ENCODE peak calls at places on chromosome 21, in seven cellular contexts. S is AG09319; A is effector CD4-positive, alpha-beta T cell; B is memory B cell; D is spleen; C is NAMALWA; N is progenitor cell of endocrine pancreas. E is an unnamed sample.

GRCh38 chr21:17782051-17782450 is 37.1 kb downstream of the C21orf91 start:
- DNase-seq in S (no peak), A (no peak), B (no peak), D (no peak), C (no peak), N (no peak), E (no peak)

GRCh38 chr21:29265690-29266479 is 32.8 kb upstream of the BACH1 start:
- DNase-seq in S (no peak), A (no peak), B (peak; percentile 7), D (no peak), C (no peak), N (no peak), E (no peak)

GRCh38 chr21:38434913-38435533 is 63.3 kb downstream of the ERG start:
- DNase-seq in S (no peak), A (no peak), B (no peak), D (no peak), C (no peak), N (no peak), E (no peak)

GRCh38 chr21:46273341-46273740 is 12.1 kb downstream of the MCM3AP start:
- DNase-seq in S (no peak), A (no peak), B (no peak), D (no peak), C (no peak), N (no peak), E (no peak)

GRCh38 chr21:28177008-28177603 is 815.6 kb downstream of the LTN1 start:
- DNase-seq in S (no peak), A (no peak), B (no peak), D (no peak), C (no peak), N (no peak), E (no peak)

GRCh38 chr21:45228171-45228641 is 59.5 kb downstream of the POFUT2 start:
- DNase-seq in S (peak; percentile 82), A (peak; percentile 53), B (no peak), D (no peak), C (no peak), N (no peak), E (peak; percentile 94)

GRCh38 chr21:15775981-15776380 is 46.2 kb downstream of the USP25 start:
- DNase-seq in S (no peak), A (no peak), B (no peak), D (no peak), C (no peak), N (no peak), E (no peak)

GRCh38 chr21:16424331-16424749 is 694.6 kb downstream of the USP25 start:
- DNase-seq in S (no peak), A (no peak), B (no peak), D (no peak), C (no peak), N (no peak), E (no peak)

GRCh38 chr21:32073593-32073992 is 200.8 kb downstream of the HUNK start:
- DNase-seq in S (no peak), A (no peak), B (no peak), D (no peak), C (no peak), N (no peak), E (no peak)

GRCh38 chr21:41845310-41846032 is 33.7 kb downstream of the PRDM15 start:
- DNase-seq in S (no peak), A (no peak), B (no peak), D (peak; percentile 45), C (no peak), N (no peak), E (no peak)

E was measured in trophoblast cell.